ENCODE peak calls at places on chromosomes 7 and 10, in five cellular contexts. One of them, this sample, is unnamed.

GRCh38 chr10:74910604-74911355 is 84.4 kb downstream of the KAT6B start:
- DNase-seq in HEK293T: no peak
- DNase-seq in stimulated activated effector memory CD8-positive, alpha-beta T cell treated with anti-CD3 and anti-CD28 coated beads, Interleukin-12 subunit alpha, Interleukin-12 subunit beta, amount 100 ng/mL, for 72 hours: no peak
- DNase-seq in astrocyte: no peak
- DNase-seq in ovary: no peak
- DNase-seq in this sample: no peak

GRCh38 chr10:132322621-132323048 is 9.4 kb upstream of the LRRC27 start:
- DNase-seq in stimulated activated effector memory CD8-positive, alpha-beta T cell treated with anti-CD3 and anti-CD28 coated beads, Interleukin-12 subunit alpha, Interleukin-12 subunit beta, amount 100 ng/mL, for 72 hours: no peak
- DNase-seq in HEK293T: no peak
- DNase-seq in astrocyte: no peak
- DNase-seq in ovary: no peak
- DNase-seq in this sample: no peak

GRCh38 chr10:12349628-12350166 is 350 bp downstream of the CAMK1D start:
- DNase-seq in ovary: no peak
- DNase-seq in stimulated activated effector memory CD8-positive, alpha-beta T cell treated with anti-CD3 and anti-CD28 coated beads, Interleukin-12 subunit alpha, Interleukin-12 subunit beta, amount 100 ng/mL, for 72 hours: no peak
- DNase-seq in HEK293T: no peak
- DNase-seq in astrocyte: no peak
- DNase-seq in this sample: no peak

GRCh38 chr7:1409555-1409954 is 49.7 kb downstream of the MICALL2 start:
- DNase-seq in stimulated activated effector memory CD8-positive, alpha-beta T cell treated with anti-CD3 and anti-CD28 coated beads, Interleukin-12 subunit alpha, Interleukin-12 subunit beta, amount 100 ng/mL, for 72 hours: no peak
- DNase-seq in astrocyte: no peak
- DNase-seq in ovary: no peak
- DNase-seq in HEK293T: no peak
- DNase-seq in this sample: no peak

GRCh38 chr7:1192171-1192676 is 32.2 kb upstream of the ZFAND2A start:
- DNase-seq in stimulated activated effector memory CD8-positive, alpha-beta T cell treated with anti-CD3 and anti-CD28 coated beads, Interleukin-12 subunit alpha, Interleukin-12 subunit beta, amount 100 ng/mL, for 72 hours: no peak
- DNase-seq in ovary: no peak
- DNase-seq in HEK293T: no peak
- DNase-seq in astrocyte: peak
- DNase-seq in this sample: no peak

GRCh38 chr7:84865560-84865959 is 321.3 kb downstream of the SEMA3D start:
- DNase-seq in astrocyte: no peak
- DNase-seq in HEK293T: no peak
- DNase-seq in stimulated activated effector memory CD8-positive, alpha-beta T cell treated with anti-CD3 and anti-CD28 coated beads, Interleukin-12 subunit alpha, Interleukin-12 subunit beta, amount 100 ng/mL, for 72 hours: no peak
- DNase-seq in ovary: no peak
- DNase-seq in this sample: no peak

GRCh38 chr7:134954197-134955082 is 31.9 kb upstream of the AGBL3 start:
- DNase-seq in stimulated activated effector memory CD8-positive, alpha-beta T cell treated with anti-CD3 and anti-CD28 coated beads, Interleukin-12 subunit alpha, Interleukin-12 subunit beta, amount 100 ng/mL, for 72 hours: no peak
- DNase-seq in astrocyte: no peak
- DNase-seq in HEK293T: peak
- DNase-seq in ovary: no peak
- DNase-seq in this sample: no peak

GRCh38 chr10:69911571-69912528 is 110.1 kb downstream of the COL13A1 start:
- DNase-seq in ovary: peak
- DNase-seq in astrocyte: no peak
- DNase-seq in HEK293T: no peak
- DNase-seq in stimulated activated effector memory CD8-positive, alpha-beta T cell treated with anti-CD3 and anti-CD28 coated beads, Interleukin-12 subunit alpha, Interleukin-12 subunit beta, amount 100 ng/mL, for 72 hours: no peak
- DNase-seq in this sample: peak

GRCh38 chr7:84193787-84194186 is 802 bp downstream of the SEMA3A start:
- DNase-seq in HEK293T: no peak
- DNase-seq in astrocyte: no peak
- DNase-seq in stimulated activated effector memory CD8-positive, alpha-beta T cell treated with anti-CD3 and anti-CD28 coated beads, Interleukin-12 subunit alpha, Interleukin-12 subunit beta, amount 100 ng/mL, for 72 hours: no peak
- DNase-seq in ovary: no peak
- DNase-seq in this sample: no peak

GRCh38 chr7:74325230-74325565 is 36.0 kb downstream of the CLIP2 start:
- DNase-seq in stimulated activated effector memory CD8-positive, alpha-beta T cell treated with anti-CD3 and anti-CD28 coated beads, Interleukin-12 subunit alpha, Interleukin-12 subunit beta, amount 100 ng/mL, for 72 hours: no peak
- DNase-seq in astrocyte: no peak
- DNase-seq in ovary: no peak
- DNase-seq in HEK293T: no peak
- DNase-seq in this sample: no peak

GRCh38 chr10:124917168-124917938 is 24.6 kb upstream of the ZRANB1 start:
- DNase-seq in HEK293T: peak
- DNase-seq in ovary: peak
- DNase-seq in astrocyte: peak
- DNase-seq in stimulated activated effector memory CD8-positive, alpha-beta T cell treated with anti-CD3 and anti-CD28 coated beads, Interleukin-12 subunit alpha, Interleukin-12 subunit beta, amount 100 ng/mL, for 72 hours: peak
- DNase-seq in this sample: peak

GRCh38 chr7:127654404-127655392 is 2.7 kb downstream of the SND1 start:
- DNase-seq in HEK293T: peak
- DNase-seq in astrocyte: peak
- DNase-seq in ovary: no peak
- DNase-seq in stimulated activated effector memory CD8-positive, alpha-beta T cell treated with anti-CD3 and anti-CD28 coated beads, Interleukin-12 subunit alpha, Interleukin-12 subunit beta, amount 100 ng/mL, for 72 hours: no peak
- DNase-seq in this sample: no peak

GRCh38 chr7:116710764-116711452 is 38.9 kb downstream of the MET start:
- DNase-seq in stimulated activated effector memory CD8-positive, alpha-beta T cell treated with anti-CD3 and anti-CD28 coated beads, Interleukin-12 subunit alpha, Interleukin-12 subunit beta, amount 100 ng/mL, for 72 hours: no peak
- DNase-seq in HEK293T: no peak
- DNase-seq in astrocyte: no peak
- DNase-seq in ovary: no peak
- DNase-seq in this sample: no peak

GRCh38 chr10:104034401-104035053 is 51.2 kb downstream of the COL17A1 start:
- DNase-seq in HEK293T: no peak
- DNase-seq in astrocyte: no peak
- DNase-seq in stimulated activated effector memory CD8-positive, alpha-beta T cell treated with anti-CD3 and anti-CD28 coated beads, Interleukin-12 subunit alpha, Interleukin-12 subunit beta, amount 100 ng/mL, for 72 hours: no peak
- DNase-seq in ovary: no peak
- DNase-seq in this sample: no peak

GRCh38 chr7:66514050-66514449 is 114.6 kb upstream of the KCTD7 start:
- DNase-seq in stimulated activated effector memory CD8-positive, alpha-beta T cell treated with anti-CD3 and anti-CD28 coated beads, Interleukin-12 subunit alpha, Interleukin-12 subunit beta, amount 100 ng/mL, for 72 hours: no peak
- DNase-seq in astrocyte: no peak
- DNase-seq in ovary: no peak
- DNase-seq in HEK293T: no peak
- DNase-seq in this sample: no peak

This sample was measured in left cardiac atrium.